ENCODE peak calls at places on chromosome 10, in eight cellular contexts. One of them, this sample, is unnamed. For H3K4me1, the result is how much of the 10 kb centered on the place peaks cover.

GRCh38 chr10:118587881-118588651 is 7.4 kb downstream of the PRLHR start:
- DNase-seq in GM23248: no peak
- DNase-seq in mesendoderm: no peak
- DNase-seq in uterus: no peak
- DNase-seq in CD8-positive, alpha-beta memory T cell: no peak
- DNase-seq in A549: no peak
- DNase-seq in lower lobe of right lung: no peak
- DNase-seq in prostate gland: no peak
- DNase-seq in this sample: no peak

GRCh38 chr10:107616463-107617131 is 452.1 kb upstream of the SORCS1 start:
- DNase-seq in A549: no peak
- DNase-seq in CD8-positive, alpha-beta memory T cell: no peak
- DNase-seq in GM23248: peak
- DNase-seq in mesendoderm: peak
- DNase-seq in uterus: no peak
- DNase-seq in prostate gland: no peak
- DNase-seq in lower lobe of right lung: no peak
- DNase-seq in this sample: no peak

GRCh38 chr10:33116293-33116697 is 158.3 kb upstream of the ITGB1 start:
- DNase-seq in CD8-positive, alpha-beta memory T cell: no peak
- DNase-seq in prostate gland: no peak
- DNase-seq in GM23248: peak
- DNase-seq in lower lobe of right lung: no peak
- DNase-seq in A549: peak
- DNase-seq in uterus: no peak
- DNase-seq in mesendoderm: peak
- DNase-seq in this sample: no peak

GRCh38 chr10:113499066-113499465 is 53.8 kb upstream of the HABP2 start:
- DNase-seq in GM23248: peak
- DNase-seq in mesendoderm: no peak
- DNase-seq in prostate gland: peak
- DNase-seq in lower lobe of right lung: peak
- DNase-seq in uterus: no peak
- DNase-seq in CD8-positive, alpha-beta memory T cell: no peak
- DNase-seq in A549: no peak
- DNase-seq in this sample: no peak

GRCh38 chr10:3652886-3653285 is 132.1 kb downstream of the KLF6 start:
- DNase-seq in uterus: peak
- DNase-seq in CD8-positive, alpha-beta memory T cell: no peak
- DNase-seq in lower lobe of right lung: no peak
- DNase-seq in prostate gland: no peak
- DNase-seq in A549: no peak
- DNase-seq in GM23248: peak
- DNase-seq in mesendoderm: no peak
- DNase-seq in this sample: peak

GRCh38 chr10:118835682-118836326 is 81.0 kb upstream of the CACUL1 start:
- DNase-seq in uterus: peak
- DNase-seq in lower lobe of right lung: no peak
- DNase-seq in A549: peak
- DNase-seq in GM23248: no peak
- DNase-seq in prostate gland: peak
- DNase-seq in CD8-positive, alpha-beta memory T cell: no peak
- DNase-seq in mesendoderm: no peak
- DNase-seq in this sample: no peak

GRCh38 chr10:29297678-29298077 is 8.8 kb downstream of the LYZL1 start:
- DNase-seq in mesendoderm: peak
- DNase-seq in GM23248: no peak
- DNase-seq in prostate gland: no peak
- DNase-seq in uterus: no peak
- DNase-seq in lower lobe of right lung: no peak
- DNase-seq in A549: peak
- DNase-seq in CD8-positive, alpha-beta memory T cell: no peak
- DNase-seq in this sample: no peak

GRCh38 chr10:125606406-125606805 is 76.6 kb downstream of the TEX36 start:
- DNase-seq in GM23248: no peak
- DNase-seq in uterus: no peak
- DNase-seq in CD8-positive, alpha-beta memory T cell: no peak
- DNase-seq in A549: no peak
- DNase-seq in prostate gland: no peak
- DNase-seq in mesendoderm: no peak
- DNase-seq in lower lobe of right lung: no peak
- DNase-seq in this sample: no peak

GRCh38 chr10:61159253-61159652 is 215.3 kb upstream of the RHOBTB1 start:
- DNase-seq in prostate gland: peak
- DNase-seq in uterus: no peak
- DNase-seq in mesendoderm: no peak
- DNase-seq in A549: no peak
- DNase-seq in lower lobe of right lung: no peak
- DNase-seq in CD8-positive, alpha-beta memory T cell: no peak
- DNase-seq in GM23248: peak
- DNase-seq in this sample: no peak

GRCh38 chr10:126226988-126227761 is 161.1 kb downstream of the ADAM12 start:
- DNase-seq in prostate gland: no peak
- DNase-seq in mesendoderm: no peak
- DNase-seq in uterus: no peak
- DNase-seq in A549: no peak
- DNase-seq in GM23248: no peak
- DNase-seq in lower lobe of right lung: no peak
- DNase-seq in CD8-positive, alpha-beta memory T cell: no peak
- DNase-seq in this sample: no peak

GRCh38 chr10:124264271-124264670 is 154.5 kb downstream of the OAT start:
- DNase-seq in GM23248: no peak
- DNase-seq in uterus: no peak
- DNase-seq in prostate gland: no peak
- DNase-seq in lower lobe of right lung: peak
- DNase-seq in CD8-positive, alpha-beta memory T cell: no peak
- DNase-seq in mesendoderm: no peak
- DNase-seq in A549: no peak
- DNase-seq in this sample: no peak

GRCh38 chr10:21260060-21260792 is 265.3 kb downstream of the SKIDA1 start:
- DNase-seq in lower lobe of right lung: no peak
- DNase-seq in mesendoderm: no peak
- DNase-seq in CD8-positive, alpha-beta memory T cell: no peak
- DNase-seq in A549: no peak
- DNase-seq in prostate gland: no peak
- DNase-seq in GM23248: peak
- DNase-seq in uterus: peak
- DNase-seq in this sample: no peak

GRCh38 chr10:130361351-130362105 is 225.3 kb downstream of the GLRX3 start:
- DNase-seq in GM23248: no peak
- DNase-seq in CD8-positive, alpha-beta memory T cell: no peak
- DNase-seq in A549: no peak
- DNase-seq in lower lobe of right lung: no peak
- DNase-seq in uterus: no peak
- DNase-seq in mesendoderm: no peak
- DNase-seq in prostate gland: no peak
- DNase-seq in this sample: no peak

GRCh38 chr10:25065761-25066476 is 49.5 kb downstream of the THNSL1 start:
- DNase-seq in mesendoderm: no peak
- DNase-seq in A549: no peak
- DNase-seq in lower lobe of right lung: no peak
- DNase-seq in prostate gland: no peak
- DNase-seq in CD8-positive, alpha-beta memory T cell: no peak
- DNase-seq in uterus: no peak
- DNase-seq in GM23248: no peak
- DNase-seq in this sample: no peak

GRCh38 chr10:25063157-25063556 is 46.7 kb downstream of the THNSL1 start:
- DNase-seq in A549: no peak
- DNase-seq in mesendoderm: no peak
- DNase-seq in GM23248: no peak
- DNase-seq in lower lobe of right lung: no peak
- DNase-seq in CD8-positive, alpha-beta memory T cell: no peak
- DNase-seq in uterus: no peak
- DNase-seq in prostate gland: no peak
- DNase-seq in this sample: no peak

GRCh38 chr10:25063644-25064043 is 47.2 kb downstream of the THNSL1 start:
- DNase-seq in lower lobe of right lung: no peak
- DNase-seq in prostate gland: no peak
- DNase-seq in uterus: no peak
- DNase-seq in CD8-positive, alpha-beta memory T cell: no peak
- DNase-seq in A549: no peak
- DNase-seq in mesendoderm: no peak
- DNase-seq in GM23248: no peak
- DNase-seq in this sample: no peak

GRCh38 chr10:25061711-25062455 is 45.5 kb downstream of the THNSL1 start:
- DNase-seq in uterus: no peak
- DNase-seq in mesendoderm: no peak
- DNase-seq in GM23248: peak
- DNase-seq in prostate gland: no peak
- DNase-seq in A549: peak
- DNase-seq in CD8-positive, alpha-beta memory T cell: no peak
- DNase-seq in lower lobe of right lung: no peak
- DNase-seq in this sample: no peak

DNA sequence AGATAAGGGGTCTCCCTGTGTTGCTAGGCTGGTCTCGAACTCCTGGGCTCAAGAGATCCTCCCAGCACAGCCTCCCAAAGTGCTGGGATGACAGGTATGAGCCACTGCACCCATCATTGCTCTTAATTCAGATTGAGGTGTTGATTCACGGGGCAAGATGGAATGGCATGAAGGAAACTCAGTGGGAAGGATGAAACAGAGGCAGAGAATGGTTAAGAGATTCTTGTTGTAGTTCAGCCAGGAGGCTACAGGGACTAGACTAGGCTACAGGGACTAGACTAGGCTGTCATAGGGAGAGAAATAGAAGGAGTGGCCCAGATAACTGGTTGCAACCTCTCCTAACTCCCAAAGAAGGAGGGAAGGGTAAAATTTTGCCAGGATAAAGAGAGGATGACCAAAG is 48.0 kb downstream of the THNSL1 start:
- DNase-seq in CD8-positive, alpha-beta memory T cell: no peak
- DNase-seq in mesendoderm: no peak
- DNase-seq in GM23248: peak
- DNase-seq in uterus: no peak
- DNase-seq in prostate gland: no peak
- DNase-seq in lower lobe of right lung: no peak
- DNase-seq in A549: no peak
- DNase-seq in this sample: no peak
- H3K4me1 ChIP-seq in CD8-positive, alpha-beta memory T cell: under half
- H3K4me1 ChIP-seq in mesendoderm: under half
- H3K4me1 ChIP-seq in GM23248: under half
- H3K4me1 ChIP-seq in uterus: under half
- H3K4me1 ChIP-seq in prostate gland: under half
- H3K4me1 ChIP-seq in lower lobe of right lung: under half
- H3K4me1 ChIP-seq in A549: under half
- H3K4me1 ChIP-seq in this sample: under half

GRCh38 chr10:103658049-103658577 is 164.6 kb downstream of the NEURL1 start:
- DNase-seq in GM23248: no peak
- DNase-seq in lower lobe of right lung: no peak
- DNase-seq in uterus: no peak
- DNase-seq in A549: no peak
- DNase-seq in prostate gland: no peak
- DNase-seq in mesendoderm: no peak
- DNase-seq in CD8-positive, alpha-beta memory T cell: no peak
- DNase-seq in this sample: no peak

GRCh38 chr10:103659674-103660363 is 166.3 kb downstream of the NEURL1 start:
- DNase-seq in lower lobe of right lung: peak
- DNase-seq in A549: no peak
- DNase-seq in uterus: peak
- DNase-seq in GM23248: peak
- DNase-seq in CD8-positive, alpha-beta memory T cell: peak
- DNase-seq in mesendoderm: peak
- DNase-seq in prostate gland: peak
- DNase-seq in this sample: peak

GRCh38 chr10:103654925-103655324 is 161.4 kb downstream of the NEURL1 start:
- DNase-seq in lower lobe of right lung: no peak
- DNase-seq in GM23248: no peak
- DNase-seq in CD8-positive, alpha-beta memory T cell: no peak
- DNase-seq in mesendoderm: no peak
- DNase-seq in A549: no peak
- DNase-seq in uterus: no peak
- DNase-seq in prostate gland: no peak
- DNase-seq in this sample: no peak

GRCh38 chr10:103660364-103661197 is 167.1 kb downstream of the NEURL1 start:
- DNase-seq in prostate gland: peak
- DNase-seq in GM23248: peak
- DNase-seq in A549: no peak
- DNase-seq in lower lobe of right lung: peak
- DNase-seq in mesendoderm: peak
- DNase-seq in CD8-positive, alpha-beta memory T cell: no peak
- DNase-seq in uterus: no peak
- DNase-seq in this sample: no peak

GRCh38 chr10:103657061-103657591 is 163.6 kb downstream of the NEURL1 start:
- DNase-seq in GM23248: no peak
- DNase-seq in prostate gland: no peak
- DNase-seq in A549: no peak
- DNase-seq in uterus: no peak
- DNase-seq in mesendoderm: no peak
- DNase-seq in CD8-positive, alpha-beta memory T cell: no peak
- DNase-seq in lower lobe of right lung: no peak
- DNase-seq in this sample: no peak
- H3K4me3 ChIP-seq in GM23248: no peak
- H3K4me3 ChIP-seq in prostate gland: no peak
- H3K4me3 ChIP-seq in A549: no peak
- H3K4me3 ChIP-seq in uterus: no peak
- H3K4me3 ChIP-seq in mesendoderm: no peak
- H3K4me3 ChIP-seq in CD8-positive, alpha-beta memory T cell: no peak
- H3K4me3 ChIP-seq in lower lobe of right lung: no peak
- H3K4me3 ChIP-seq in this sample: no peak

DNA sequence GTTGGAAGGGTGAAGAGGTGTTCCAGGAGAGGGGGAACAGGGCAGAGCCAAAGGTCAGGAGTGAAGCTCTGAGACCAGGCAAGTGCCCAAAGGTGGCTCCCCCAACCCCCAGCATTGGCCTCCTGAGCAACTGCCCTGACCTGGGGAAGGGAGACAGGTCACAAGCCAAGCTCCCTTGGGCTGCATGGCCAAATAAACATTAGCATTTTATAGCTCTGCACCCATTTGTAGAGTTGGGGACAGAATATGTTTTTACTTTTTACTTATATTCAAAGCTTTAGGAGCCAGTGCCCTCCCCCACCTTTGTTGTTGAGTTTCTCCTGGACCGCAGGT is 4.0 kb downstream of the UNC5B start:
- DNase-seq in prostate gland: no peak
- DNase-seq in GM23248: no peak
- DNase-seq in mesendoderm: no peak
- DNase-seq in lower lobe of right lung: no peak
- DNase-seq in A549: no peak
- DNase-seq in CD8-positive, alpha-beta memory T cell: no peak
- DNase-seq in uterus: no peak
- DNase-seq in this sample: no peak
- H3K4me1 ChIP-seq in prostate gland: under half
- H3K4me1 ChIP-seq in GM23248: under half
- H3K4me1 ChIP-seq in mesendoderm: under half
- H3K4me1 ChIP-seq in lower lobe of right lung: half or more
- H3K4me1 ChIP-seq in A549: under half
- H3K4me1 ChIP-seq in CD8-positive, alpha-beta memory T cell: under half
- H3K4me1 ChIP-seq in uterus: under half
- H3K4me1 ChIP-seq in this sample: under half

GRCh38 chr10:15605740-15606369 is 113.9 kb downstream of the ITGA8 start:
- DNase-seq in mesendoderm: no peak
- DNase-seq in prostate gland: no peak
- DNase-seq in CD8-positive, alpha-beta memory T cell: no peak
- DNase-seq in GM23248: peak
- DNase-seq in A549: no peak
- DNase-seq in lower lobe of right lung: no peak
- DNase-seq in uterus: no peak
- DNase-seq in this sample: no peak
- H3K4me3 ChIP-seq in mesendoderm: no peak
- H3K4me3 ChIP-seq in prostate gland: no peak
- H3K4me3 ChIP-seq in CD8-positive, alpha-beta memory T cell: no peak
- H3K4me3 ChIP-seq in GM23248: peak
- H3K4me3 ChIP-seq in A549: no peak
- H3K4me3 ChIP-seq in lower lobe of right lung: no peak
- H3K4me3 ChIP-seq in uterus: no peak
- H3K4me3 ChIP-seq in this sample: no peak

GRCh38 chr10:99654791-99655190 is 4.5 kb upstream of the ENTPD7 start:
- DNase-seq in prostate gland: peak
- DNase-seq in uterus: no peak
- DNase-seq in GM23248: no peak
- DNase-seq in mesendoderm: no peak
- DNase-seq in lower lobe of right lung: no peak
- DNase-seq in CD8-positive, alpha-beta memory T cell: no peak
- DNase-seq in A549: no peak
- DNase-seq in this sample: no peak
- H3K4me1 ChIP-seq in prostate gland: under half
- H3K4me1 ChIP-seq in uterus: under half
- H3K4me1 ChIP-seq in GM23248: under half
- H3K4me1 ChIP-seq in mesendoderm: under half
- H3K4me1 ChIP-seq in lower lobe of right lung: under half
- H3K4me1 ChIP-seq in CD8-positive, alpha-beta memory T cell: under half
- H3K4me1 ChIP-seq in A549: under half
- H3K4me1 ChIP-seq in this sample: under half

This sample was measured in CD4-positive, alpha-beta memory T cell.